ENCODE peak calls at places on chromosomes 2 and 18, in seven cellular contexts. S is NCI-H1105 treated with DMSO at 0.1 percent for 48 hours, L is GM10248, K is hypothalamus, A is endothelial cell, N is sciatic nerve, V is HTR-8/SVneo. I is an unnamed sample.

GRCh38 chr2:197327776-197328169 is 17.2 kb upstream of the ANKRD44 start:
- DNase-seq in S (no peak), L (no peak), K (no peak), A (no peak), N (no peak), V (no peak), I (no peak)

GRCh38 chr2:46885376-46885775 is 30.2 kb downstream of the MCFD2 start:
- DNase-seq in S (no peak), L (no peak), K (no peak), A (no peak), N (peak; percentile 8), V (no peak), I (no peak)

GRCh38 chr2:148957023-148957422 is 81.5 kb upstream of the LYPD6B start:
- DNase-seq in S (no peak), L (no peak), K (no peak), A (no peak), N (no peak), V (no peak), I (no peak)

GRCh38 chr2:111185496-111186022 is 64.8 kb downstream of the BCL2L11 start:
- DNase-seq in S (peak; percentile 67), L (no peak), K (no peak), A (no peak), N (no peak), V (no peak), I (peak; percentile 89)

GRCh38 chr2:219001577-219002394 is 8.6 kb upstream of the CRYBA2 start:
- DNase-seq in S (peak; percentile 94), L (peak; percentile 65), K (no peak), A (no peak), N (no peak), V (no peak), I (peak; percentile 94)

GRCh38 chr2:181411105-181411849 is 45.9 kb upstream of the ITGA4 start:
- DNase-seq in S (peak; percentile 73), L (no peak), K (no peak), A (no peak), N (no peak), V (no peak), I (no peak)

GRCh38 chr2:74316616-74317295 is 26.5 kb downstream of the SLC4A5 start:
- DNase-seq in S (no peak), L (no peak), K (no peak), A (no peak), N (no peak), V (no peak), I (no peak)

GRCh38 chr2:182586426-182586825 is 129.6 kb upstream of the DNAJC10 start:
- DNase-seq in S (no peak), L (peak; percentile 30), K (no peak), A (no peak), N (no peak), V (no peak), I (no peak)

GRCh38 chr2:29117636-29118303 is 2.6 kb downstream of the CLIP4 start:
- DNase-seq in S (no peak), L (no peak), K (no peak), A (no peak), N (no peak), V (peak; percentile 67), I (no peak)

GRCh38 chr2:35873921-35874320 is 481.7 kb upstream of the CRIM1 start:
- DNase-seq in S (no peak), L (no peak), K (no peak), A (no peak), N (no peak), V (no peak), I (no peak)

GRCh38 chr18:63412949-63413348 is 9.3 kb downstream of the VPS4B start:
- DNase-seq in S (no peak), L (no peak), K (no peak), A (no peak), N (no peak), V (no peak), I (no peak)

GRCh38 chr18:79607361-79607930 is 72.2 kb upstream of the CTDP1 start:
- DNase-seq in S (no peak), L (no peak), K (no peak), A (no peak), N (peak; percentile 55), V (no peak), I (peak; percentile 52)

GRCh38 chr2:217477583-217477982 is 525.2 kb downstream of the TNS1 start:
- DNase-seq in S (no peak), L (no peak), K (no peak), A (no peak), N (no peak), V (no peak), I (no peak)

GRCh38 chr18:76564636-76565237 is 69.7 kb upstream of the ZNF516 start:
- DNase-seq in S (no peak), L (no peak), K (no peak), A (no peak), N (no peak), V (no peak), I (no peak)

GRCh38 chr2:179186126-179186525 is 78.5 kb downstream of the SESTD1 start:
- DNase-seq in S (no peak), L (no peak), K (no peak), A (no peak), N (no peak), V (no peak), I (no peak)

GRCh38 chr18:12317664-12318333 is 9.8 kb downstream of the TUBB6 start:
- DNase-seq in S (no peak), L (no peak), K (no peak), A (no peak), N (no peak), V (no peak), I (no peak)

GRCh38 chr18:77481541-77481940 is 231.9 kb downstream of the GALR1 start:
- DNase-seq in S (no peak), L (no peak), K (no peak), A (no peak), N (no peak), V (no peak), I (no peak)

GRCh38 chr2:73759904-73760303 is 20.0 kb downstream of the DUSP11 start:
- DNase-seq in S (no peak), L (no peak), K (no peak), A (no peak), N (no peak), V (no peak), I (no peak)

GRCh38 chr2:9251154-9252001 is 44.8 kb downstream of the ASAP2 start:
- DNase-seq in S (no peak), L (no peak), K (no peak), A (no peak), N (no peak), V (peak; percentile 94), I (no peak)

GRCh38 chr2:160574472-160575140 is 81.0 kb upstream of the RBMS1 start:
- DNase-seq in S (no peak), L (no peak), K (no peak), A (no peak), N (no peak), V (peak; percentile 37), I (no peak)

GRCh38 chr2:24571828-24572442 is 80.9 kb downstream of the NCOA1 start:
- DNase-seq in S (no peak), L (no peak), K (no peak), A (no peak), N (no peak), V (no peak), I (no peak)

GRCh38 chr2:226411206-226411605 is 388.4 kb downstream of the IRS1 start:
- DNase-seq in S (no peak), L (no peak), K (no peak), A (no peak), N (no peak), V (no peak), I (no peak)

GRCh38 chr2:177799531-177799930 is 273.0 kb downstream of the PDE11A start:
- DNase-seq in S (peak; percentile 9), L (no peak), K (no peak), A (peak; percentile 42), N (no peak), V (no peak), I (no peak)

GRCh38 chr2:19883486-19883885 is 18.3 kb downstream of the TTC32 start:
- DNase-seq in S (no peak), L (no peak), K (no peak), A (no peak), N (no peak), V (no peak), I (no peak)

I was measured in upper lobe of right lung.